ENCODE peak calls at places on chromosomes 11 and 22, in seven cellular contexts. R, Z, H, E, O, P and B are unnamed samples.

GRCh38 chr22:35664955-35665577 is 16.8 kb downstream of the APOL6 start:
- DNase-seq in P (no peak), R (no peak), H (no peak), Z (no peak), E (no peak), O (no peak), B (no peak)

GRCh38 chr11:48900131-48900800 is 83.4 kb downstream of the TRIM51G start:
- DNase-seq in P (no peak), H (no peak), O (no peak), Z (no peak), E (no peak), R (no peak), B (peak; percentile 79)

GRCh38 chr22:42396621-42397331 is 35.4 kb downstream of the NFAM1 start:
- DNase-seq in R (no peak), Z (no peak), H (no peak), E (no peak), O (no peak), P (peak; percentile 66), B (peak; percentile 73)

GRCh38 chr11:39990413-39990812 is 1469.0 kb downstream of the LRRC4C start:
- DNase-seq in H (no peak), O (no peak), R (no peak), Z (no peak), E (no peak), P (no peak), B (no peak)

GRCh38 chr11:27612932-27613669 is 87.2 kb downstream of the BDNF start:
- DNase-seq in E (no peak), H (no peak), R (no peak), O (no peak), Z (no peak), P (no peak), B (no peak)

GRCh38 chr11:76347391-76347790 is 33.5 kb downstream of the THAP12 start:
- DNase-seq in Z (no peak), R (no peak), O (peak; percentile 64), P (no peak), E (no peak), H (peak; percentile 62), B (no peak)

GRCh38 chr22:42022162-42022847 is 23.7 kb downstream of the WBP2NL start:
- DNase-seq in R (no peak), Z (no peak), H (no peak), P (no peak), O (no peak), E (no peak), B (no peak)

GRCh38 chr11:105867742-105868141 is 154.3 kb downstream of the MSANTD4 start:
- DNase-seq in Z (no peak), P (no peak), O (no peak), R (no peak), H (no peak), E (no peak), B (no peak)

GRCh38 chr11:27830206-27830605 is 130.0 kb upstream of the BDNF start:
- DNase-seq in R (no peak), E (peak; percentile 12), Z (no peak), O (no peak), H (no peak), P (no peak), B (no peak)

GRCh38 chr11:64233913-64234839 is at the start of gene VEGFB:
- DNase-seq in E (no peak), Z (peak; percentile 74), O (no peak), H (peak; percentile 82), P (peak; percentile 75), R (peak; percentile 79), B (peak; percentile 84)
- TF ChIP-seq CTCF in E (no peak), Z (no peak), O (no peak), H (no peak), P (no peak), R (no peak), B (no peak)

DNA sequence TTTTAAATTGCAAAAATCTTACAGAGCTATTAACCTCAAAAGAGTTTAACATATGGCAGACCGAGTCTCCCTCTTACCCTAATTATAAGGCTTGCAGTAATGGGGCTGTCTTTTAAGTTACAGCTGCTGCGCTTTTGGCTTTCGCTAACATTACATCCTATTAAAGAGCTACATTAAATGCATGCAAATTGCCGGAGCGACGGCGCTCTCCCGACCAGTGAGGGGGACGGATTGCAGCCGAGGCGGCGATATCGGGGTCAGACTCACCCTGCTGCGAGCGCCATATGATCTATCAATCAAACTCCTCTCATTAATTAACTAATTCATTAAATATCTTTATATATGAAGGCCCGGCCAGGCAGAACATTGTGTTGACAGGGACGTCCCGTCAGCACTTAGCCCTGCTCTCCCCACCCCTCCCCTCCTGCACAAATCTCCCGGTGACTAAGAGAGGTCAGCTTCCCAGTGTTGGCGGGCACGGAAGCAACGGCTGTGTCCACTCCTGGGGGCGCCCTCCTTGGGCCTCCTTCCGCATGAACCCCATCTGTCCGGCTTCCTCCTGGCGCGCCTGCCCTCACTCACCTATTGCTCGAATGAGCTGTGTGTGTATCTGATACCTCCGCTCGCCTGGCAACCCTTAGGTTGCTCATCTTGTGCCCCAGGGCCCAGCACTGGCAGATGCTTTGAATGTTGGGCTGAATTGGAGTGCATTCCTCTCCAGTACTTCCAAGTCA is 156.0 kb upstream of the CADM1 start:
- DNase-seq in P (no peak), Z (peak; percentile 62), O (no peak), E (no peak), H (no peak), R (no peak), B (no peak)
- H3K4me3 ChIP-seq in P (peak overlapping the region; percentile 33), Z (peak overlapping the region; percentile 56), O (no peak overlapping the region), E (no peak overlapping the region), H (no peak overlapping the region), R (no peak overlapping the region), B (no peak overlapping the region)

GRCh38 chr11:125679837-125680236 is 810 bp downstream of the ACRV1 start:
- DNase-seq in H (no peak), E (no peak), P (no peak), Z (no peak), R (no peak), O (no peak), B (no peak)

GRCh38 chr11:125675196-125675595 is 5.5 kb downstream of the ACRV1 start:
- DNase-seq in Z (no peak), O (no peak), R (no peak), E (no peak), H (no peak), P (no peak), B (no peak)

GRCh38 chr11:125680747-125681146 is at the start of gene ACRV1:
- DNase-seq in H (no peak), Z (no peak), O (no peak), R (no peak), P (no peak), E (no peak), B (no peak)

GRCh38 chr11:125674210-125674609 is 6.4 kb downstream of the ACRV1 start:
- DNase-seq in E (no peak), P (no peak), H (no peak), Z (no peak), O (no peak), R (no peak), B (no peak)

GRCh38 chr11:125679397-125679796 is 1.2 kb downstream of the ACRV1 start:
- DNase-seq in P (no peak), H (no peak), Z (no peak), O (peak; percentile 1), R (no peak), E (peak; percentile 5), B (no peak)
- TF ChIP-seq CTCF in P (no peak), H (no peak), Z (peak; percentile 39), O (peak; percentile 37), R (no peak), E (peak; percentile 31), B (no peak)

GRCh38 chr11:17004486-17005148 is 9.6 kb downstream of the PLEKHA7 start:
- DNase-seq in Z (no peak), H (no peak), P (no peak), E (no peak), R (no peak), O (no peak), B (no peak)
- H3K4me3 ChIP-seq in Z (no peak overlapping the region), H (no peak overlapping the region), P (no peak overlapping the region), E (no peak overlapping the region), R (no peak overlapping the region), O (no peak overlapping the region), B (no peak overlapping the region)

GRCh38 chr22:50695421-50696250 is 23.0 kb downstream of the SHANK3 start:
- DNase-seq in H (no peak), E (no peak), R (peak; percentile 21), Z (no peak), O (no peak), P (no peak), B (no peak)

GRCh38 chr22:50698546-50698945 is 25.9 kb downstream of the SHANK3 start:
- DNase-seq in P (no peak), E (no peak), Z (no peak), R (peak; percentile 39), H (no peak), O (no peak), B (no peak)

GRCh38 chr22:50697667-50698506 is 25.3 kb downstream of the SHANK3 start:
- DNase-seq in O (no peak), E (no peak), H (no peak), Z (no peak), P (no peak), R (peak; percentile 41), B (no peak)

GRCh38 chr22:50696251-50696798 is 23.7 kb downstream of the SHANK3 start:
- DNase-seq in E (no peak), Z (no peak), H (no peak), O (no peak), R (no peak), P (no peak), B (no peak)

DNA sequence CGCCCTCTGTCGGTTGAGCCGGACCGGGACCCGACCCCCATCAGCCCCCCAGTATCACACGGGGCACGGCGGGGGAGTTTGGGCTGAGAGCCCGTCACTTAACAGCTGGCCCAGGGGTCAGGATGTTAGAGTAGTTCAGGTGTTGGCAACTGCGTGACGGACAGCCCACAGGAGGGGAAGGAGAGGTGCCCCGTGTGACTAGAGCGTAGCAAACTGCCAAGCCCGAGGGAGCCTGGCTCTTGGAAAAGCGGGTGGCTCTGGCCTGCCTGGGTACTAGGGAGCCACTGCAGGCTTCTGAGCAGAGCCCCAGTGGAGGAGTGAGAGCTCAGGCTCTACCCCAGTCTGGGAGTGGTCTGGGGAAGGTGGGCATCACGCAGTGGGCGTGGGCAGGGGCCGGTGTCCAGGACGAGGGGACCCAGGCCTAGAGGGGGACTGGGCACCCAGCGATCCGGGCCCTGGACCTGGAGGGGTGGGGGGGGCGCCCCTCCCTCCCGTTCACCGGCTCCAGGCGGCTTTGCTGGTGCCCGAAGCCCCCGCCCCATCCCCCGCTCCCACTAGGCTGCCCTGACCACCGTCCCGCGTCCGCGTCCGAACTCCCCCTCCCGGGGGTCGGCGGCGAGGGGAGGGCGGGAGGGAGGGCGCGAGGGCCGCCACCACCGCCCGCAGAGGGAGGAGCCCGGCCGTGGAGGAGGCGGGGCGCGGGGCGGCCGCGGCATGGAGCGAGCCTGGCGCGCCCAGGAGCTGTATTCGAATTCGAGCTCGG is 24.4 kb downstream of the SHANK3 start:
- DNase-seq in R (peak; percentile 50), E (no peak), H (no peak), P (no peak), O (peak; percentile 11), Z (peak; percentile 81), B (no peak)
- TF ChIP-seq CTCF in R (peak; percentile 34), E (peak; percentile 49), H (peak; percentile 10), P (no peak), O (peak; percentile 52), Z (peak; percentile 79), B (no peak)